ENCODE peak calls at places on chromosomes 12 and 14, in four cellular contexts. O is A549, Q is HepG2, P is K562. C is an unnamed sample.

GRCh38 chr14:36768638-36769337 is 107.1 kb downstream of the PAX9 start:
- DNase-seq in O (no peak), P (no peak), Q (no peak), C (no peak)

GRCh38 chr14:35362911-35363374 is 41.6 kb downstream of the NFKBIA start:
- DNase-seq in O (no peak), P (no peak), Q (no peak), C (no peak)

GRCh38 chr12:120091371-120092090 is 25.0 kb downstream of the RAB35 start:
- DNase-seq in Q (no peak), O (no peak), P (no peak), C (no peak)

GRCh38 chr12:114902665-114903393 is 218.9 kb upstream of the TBX3 start:
- DNase-seq in O (no peak), Q (peak), P (no peak), C (no peak)

GRCh38 chr12:122855985-122856831 is 21.0 kb downstream of the HIP1R start:
- DNase-seq in O (no peak), P (no peak), Q (no peak), C (no peak)

GRCh38 chr12:4974217-4974616 is 64.5 kb downstream of the KCNA1 start:
- DNase-seq in Q (no peak), O (no peak), P (no peak), C (no peak)

GRCh38 chr14:52948039-52948438 is 2.8 kb downstream of the FERMT2 start:
- DNase-seq in P (no peak), O (no peak), Q (peak), C (no peak)

GRCh38 chr14:91839754-91840153 is 27.6 kb downstream of the TC2N start:
- DNase-seq in Q (no peak), O (no peak), P (no peak), C (no peak)

GRCh38 chr12:82359115-82359478 is 768 bp downstream of the METTL25 start:
- DNase-seq in Q (no peak), O (no peak), P (peak), C (peak)

GRCh38 chr14:80955434-80955939 is at the start of gene TSHR:
- DNase-seq in Q (no peak), P (no peak), O (peak), C (peak)

GRCh38 chr12:52581481-52581880 is 7.8 kb upstream of the KRT74 start:
- DNase-seq in Q (no peak), O (peak), P (no peak), C (no peak)

GRCh38 chr12:124044021-124044420 is 71.0 kb downstream of the ZNF664 start:
- DNase-seq in P (no peak), Q (no peak), O (no peak), C (no peak)

GRCh38 chr14:54428527-54428926 is 12.6 kb downstream of the CNIH1 start:
- DNase-seq in Q (no peak), P (no peak), O (no peak), C (no peak)

GRCh38 chr12:20044836-20045235 is 323.5 kb upstream of the PDE3A start:
- DNase-seq in O (no peak), P (no peak), Q (no peak), C (no peak)

GRCh38 chr12:52178443-52178842 is 13.4 kb downstream of the KRT80 start:
- DNase-seq in P (no peak), Q (no peak), O (no peak), C (no peak)

GRCh38 chr12:106903241-106903950 is 52.3 kb upstream of the TMEM263 start:
- DNase-seq in P (peak), Q (peak), O (peak), C (peak)

GRCh38 chr12:26425587-26426260 is 230.4 kb downstream of the SSPN start:
- DNase-seq in Q (no peak), P (no peak), O (no peak), C (no peak)

GRCh38 chr12:95976416-95976832 is 19.7 kb downstream of the HAL start:
- DNase-seq in O (no peak), Q (peak), P (no peak), C (no peak)

GRCh38 chr12:132285991-132286681 is 43.3 kb downstream of the GALNT9 start:
- DNase-seq in Q (peak), O (no peak), P (no peak), C (no peak)

GRCh38 chr12:49345840-49346658 is 639 bp upstream of the DNAJC22 start:
- DNase-seq in Q (no peak), P (no peak), O (no peak), C (peak)

GRCh38 chr12:96466939-96467751 is 22.2 kb upstream of the CFAP54 start:
- DNase-seq in P (no peak), Q (no peak), O (no peak), C (no peak)

GRCh38 chr14:106489112-106489881 is 962.9 kb downstream of the TMEM121 start:
- DNase-seq in P (no peak), Q (no peak), O (no peak), C (no peak)

GRCh38 chr14:102517412-102518062 is 8.0 kb upstream of the ANKRD9 start:
- DNase-seq in P (no peak), Q (no peak), O (no peak), C (peak)

GRCh38 chr12:67035121-67035520 is 234.0 kb upstream of the CAND1 start:
- DNase-seq in O (no peak), P (no peak), Q (no peak), C (peak)

GRCh38 chr12:22543246-22544037 is 900 bp downstream of the C2CD5 start:
- DNase-seq in O (no peak), Q (peak), P (peak), C (peak)

GRCh38 chr14:95741781-95742180 is 27.9 kb upstream of the TCL1A start:
- DNase-seq in O (no peak), Q (no peak), P (no peak), C (no peak)

GRCh38 chr12:121628037-121628436 is 1.7 kb downstream of the ORAI1 start:
- DNase-seq in P (peak), O (no peak), Q (no peak), C (no peak)

GRCh38 chr12:121628536-121628935 is 2.2 kb downstream of the ORAI1 start:
- DNase-seq in Q (no peak), O (no peak), P (no peak), C (no peak)

GRCh38 chr12:121634836-121635235 is 8.5 kb downstream of the ORAI1 start:
- DNase-seq in Q (no peak), O (no peak), P (no peak), C (no peak)

GRCh38 chr12:121630791-121631190 is 4.5 kb downstream of the ORAI1 start:
- DNase-seq in Q (no peak), P (no peak), O (no peak), C (no peak)

GRCh38 chr12:121632069-121632970 is 6.0 kb downstream of the ORAI1 start:
- DNase-seq in Q (no peak), O (no peak), P (no peak), C (no peak)
- TF ChIP-seq HMGXB4 in Q (no peak), O (no peak), P (no peak), C (no peak)

GRCh38 chr12:46407360-46407759 is 34.8 kb upstream of the SLC38A2 start:
- DNase-seq in O (no peak), Q (no peak), P (no peak), C (no peak)
- TF ChIP-seq HMGXB4 in O (no peak), Q (no peak), P (no peak), C (no peak)

DNA sequence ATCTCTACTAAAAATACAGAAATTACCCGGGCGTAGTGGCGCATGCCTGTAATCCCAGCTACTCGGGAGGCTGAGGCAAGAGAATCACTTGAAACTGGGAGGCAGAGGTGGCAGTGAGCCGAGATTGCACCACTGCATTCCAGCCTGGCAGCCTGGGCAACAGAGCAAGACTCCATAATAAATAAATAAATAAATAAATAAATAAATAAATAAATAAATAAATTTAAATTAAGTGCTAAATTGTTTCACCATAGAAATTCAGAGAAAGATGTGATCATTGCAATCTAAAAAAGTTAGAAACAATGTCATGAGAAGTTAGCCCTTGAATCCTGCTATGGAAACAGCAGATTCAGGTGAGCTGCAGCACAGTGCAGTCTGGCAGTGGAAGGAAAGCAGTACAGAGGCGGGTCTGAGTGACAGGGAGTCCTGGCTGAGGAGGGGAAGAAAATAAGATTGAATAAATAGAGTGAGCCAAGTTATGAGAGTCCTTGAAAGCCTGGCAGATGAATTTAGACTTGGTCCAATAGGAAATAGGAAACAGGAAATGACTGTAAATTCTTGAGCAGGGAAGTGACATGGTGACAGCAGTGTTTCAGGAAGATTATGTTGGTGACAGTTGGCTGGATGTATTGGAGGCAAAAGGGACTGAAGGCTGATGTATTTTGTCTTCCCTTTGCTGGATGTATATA is 241.5 kb downstream of the GXYLT1 start:
- DNase-seq in O (no peak), P (no peak), Q (no peak), C (no peak)
- TF ChIP-seq HMGXB4 in O (no peak), P (no peak), Q (no peak), C (no peak)

DNA sequence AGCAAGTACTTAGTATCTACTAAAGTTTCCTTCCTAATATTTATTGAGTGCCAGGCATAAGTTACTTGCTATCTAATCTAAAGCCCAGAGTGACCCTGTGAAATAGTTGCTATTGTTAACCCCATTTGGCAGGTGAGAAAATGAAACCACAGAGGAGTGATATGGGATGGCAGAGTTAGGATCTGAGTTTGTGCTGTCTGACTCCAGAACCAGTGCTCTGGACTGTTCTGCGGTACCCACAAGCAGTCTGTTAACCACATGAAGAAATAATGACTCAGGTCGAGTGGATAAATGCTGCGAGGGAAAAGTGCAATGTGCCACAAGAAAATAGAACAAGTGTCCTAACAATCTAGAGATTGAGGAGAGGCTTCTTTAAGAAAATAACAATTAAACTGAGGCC is 60.7 kb upstream of the GZMB start:
- DNase-seq in Q (no peak), P (no peak), O (no peak), C (no peak)
- TF ChIP-seq HMGXB4 in Q (no peak), P (no peak), O (no peak), C (no peak)

DNA sequence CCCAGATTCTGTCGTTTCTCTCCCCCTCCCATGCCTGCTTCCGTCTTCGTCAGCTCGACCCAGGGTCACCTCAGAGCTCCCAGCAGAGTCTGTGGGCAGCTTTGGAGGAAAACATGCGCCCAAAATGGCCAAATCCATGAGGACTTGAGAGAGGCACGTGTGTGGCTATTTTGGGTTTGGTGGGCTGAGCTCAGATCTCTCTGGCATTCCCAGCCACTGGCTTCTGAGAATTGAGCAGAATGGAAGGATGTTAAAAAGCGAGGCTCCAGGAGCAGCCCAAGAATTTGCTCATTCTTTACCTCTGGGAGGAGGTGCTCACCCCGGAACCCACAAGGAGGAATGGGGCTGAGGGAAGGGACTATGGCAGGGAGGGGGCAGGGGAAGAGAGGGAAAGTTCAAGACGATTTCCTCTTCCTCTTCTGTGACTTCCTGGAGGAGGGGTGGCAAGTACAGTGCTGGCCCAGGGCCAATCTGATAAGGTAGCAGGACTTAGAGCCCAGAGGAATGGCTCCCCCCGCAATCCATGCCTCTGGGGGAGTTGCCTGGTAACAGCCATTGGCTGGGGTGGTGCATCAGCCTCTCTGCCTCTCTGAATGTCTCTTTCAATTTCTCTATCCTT is 20.1 kb downstream of the TSPAN9 start:
- DNase-seq in P (peak), O (no peak), Q (peak), C (no peak)
- TF ChIP-seq HMGXB4 in P (no peak), O (no peak), Q (no peak), C (no peak)

DNA sequence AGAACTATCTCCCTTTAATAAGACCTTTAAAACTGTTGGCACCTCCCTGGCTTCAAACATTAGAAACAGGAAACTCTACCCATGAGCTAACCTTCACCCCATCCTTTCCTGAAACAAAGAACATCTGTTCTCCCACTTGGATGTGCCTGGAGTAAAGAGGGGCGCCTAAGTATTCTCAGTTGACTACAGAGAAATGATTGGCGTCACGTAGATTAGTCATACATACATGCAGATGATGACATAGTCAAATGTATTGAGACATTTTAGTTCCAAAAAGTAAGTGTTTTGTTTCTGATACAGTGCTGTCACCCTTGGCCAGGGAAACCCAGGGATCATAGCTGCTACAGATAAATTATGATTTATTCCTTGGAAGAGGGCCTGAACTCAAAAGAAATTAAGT is 260.0 kb upstream of the PLEKHG7 start:
- DNase-seq in O (no peak), Q (no peak), P (no peak), C (no peak)
- TF ChIP-seq HMGXB4 in O (no peak), Q (no peak), P (no peak), C (no peak)

DNA sequence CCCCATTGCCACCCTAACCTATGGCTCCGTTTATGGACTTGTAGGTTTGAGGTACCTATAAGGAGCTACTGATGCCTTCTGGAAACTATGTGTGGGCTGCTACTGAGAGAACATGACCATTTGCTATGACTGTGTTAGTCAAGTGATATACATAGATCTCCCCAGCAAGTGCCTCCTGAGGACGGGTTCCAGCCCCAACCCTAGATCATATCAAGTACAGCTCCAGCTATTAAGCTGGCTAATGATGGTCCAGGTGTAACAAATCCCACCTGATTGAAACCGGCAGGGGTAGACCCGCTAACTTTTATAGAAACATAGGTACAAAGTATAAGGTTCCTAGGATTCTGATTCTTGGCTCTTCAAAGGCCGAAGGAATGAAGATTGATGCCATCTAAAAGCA is 23.7 kb downstream of the NINJ2 start:
- DNase-seq in P (no peak), O (no peak), Q (no peak), C (no peak)
- TF ChIP-seq HMGXB4 in P (no peak), O (no peak), Q (no peak), C (no peak)

C was measured in WTC11.